ENCODE peak calls at places on chromosomes 7 and 10, in seven cellular contexts. Q, J, Z, B, X, H and Y are unnamed samples.

GRCh38 chr7:106999023-106999422 is 45.5 kb upstream of the PRKAR2B start:
- DNase-seq in Z (no peak), Q (no peak), H (no peak), J (no peak), X (peak), B (no peak), Y (peak)

GRCh38 chr7:23106491-23106800 is 861 bp downstream of the KLHL7 start:
- DNase-seq in Q (peak), J (no peak), B (no peak), X (no peak), H (no peak), Z (no peak), Y (no peak)

GRCh38 chr10:78892383-78893191 is 176.2 kb upstream of the ZMIZ1 start:
- DNase-seq in Z (peak), J (no peak), B (no peak), H (no peak), X (peak), Q (peak), Y (no peak)

GRCh38 chr7:2913760-2914387 is 69.8 kb upstream of the GNA12 start:
- DNase-seq in H (no peak), B (no peak), J (no peak), Q (no peak), Z (no peak), X (no peak), Y (no peak)

GRCh38 chr7:30146127-30146612 is 11.4 kb downstream of the MTURN start:
- DNase-seq in J (no peak), B (no peak), Q (no peak), X (peak), H (no peak), Z (peak), Y (no peak)

GRCh38 chr10:97974526-97975525 is 55.6 kb downstream of the CRTAC1 start:
- DNase-seq in B (peak), X (no peak), Q (peak), J (no peak), Z (peak), H (no peak), Y (no peak)

GRCh38 chr7:28349637-28350036 is 62.7 kb upstream of the CREB5 start:
- DNase-seq in Q (no peak), H (no peak), Z (no peak), X (no peak), B (no peak), J (no peak), Y (peak)

GRCh38 chr7:6510476-6511133 is 40.7 kb downstream of the GRID2IP start:
- DNase-seq in J (no peak), H (no peak), X (no peak), B (no peak), Q (no peak), Z (no peak), Y (no peak)

GRCh38 chr10:23432161-23432560 is 6.7 kb upstream of the OTUD1 start:
- DNase-seq in Q (no peak), B (no peak), J (no peak), H (no peak), X (no peak), Z (no peak), Y (no peak)

GRCh38 chr10:30383366-30383765 is 34.3 kb upstream of the MTPAP start:
- DNase-seq in J (no peak), B (no peak), Q (no peak), X (no peak), H (no peak), Z (no peak), Y (peak)

GRCh38 chr7:40382145-40382544 is 247.3 kb downstream of the SUGCT start:
- DNase-seq in Z (no peak), J (no peak), X (no peak), Q (no peak), H (no peak), B (no peak), Y (no peak)

GRCh38 chr7:81676813-81677212 is 93.0 kb downstream of the HGF start:
- DNase-seq in B (no peak), X (peak), Q (no peak), J (no peak), Z (no peak), H (no peak), Y (peak)

GRCh38 chr7:151699920-151700319 is 177.0 kb downstream of the PRKAG2 start:
- DNase-seq in J (no peak), Z (no peak), B (no peak), Q (no peak), H (no peak), X (peak), Y (peak)

GRCh38 chr10:69237528-69238159 is 17.5 kb downstream of the HKDC1 start:
- DNase-seq in H (peak), J (peak), B (peak), X (peak), Q (peak), Z (peak), Y (peak)

GRCh38 chr10:122245136-122245535 is 26.0 kb upstream of the BTBD16 start:
- DNase-seq in Q (no peak), Z (no peak), X (no peak), H (no peak), J (no peak), B (no peak), Y (no peak)

GRCh38 chr10:114648368-114648767 is 9.7 kb downstream of the ABLIM1 start:
- DNase-seq in B (no peak), H (peak), X (peak), J (no peak), Q (no peak), Z (peak), Y (peak)

GRCh38 chr10:125815764-125816163 is 7.3 kb downstream of the UROS start:
- DNase-seq in B (no peak), Q (no peak), H (no peak), J (no peak), X (no peak), Z (no peak), Y (no peak)

GRCh38 chr10:125820705-125821104 is 2.4 kb downstream of the UROS start:
- DNase-seq in Q (no peak), H (no peak), B (no peak), X (no peak), Z (no peak), J (no peak), Y (no peak)

GRCh38 chr10:125812128-125812527 is 10.9 kb downstream of the UROS start:
- DNase-seq in J (no peak), Q (no peak), Z (no peak), B (no peak), X (no peak), H (no peak), Y (peak)

GRCh38 chr10:125817318-125817946 is 5.6 kb downstream of the UROS start:
- DNase-seq in Z (no peak), Q (no peak), H (no peak), X (no peak), J (no peak), B (no peak), Y (no peak)

DNA sequence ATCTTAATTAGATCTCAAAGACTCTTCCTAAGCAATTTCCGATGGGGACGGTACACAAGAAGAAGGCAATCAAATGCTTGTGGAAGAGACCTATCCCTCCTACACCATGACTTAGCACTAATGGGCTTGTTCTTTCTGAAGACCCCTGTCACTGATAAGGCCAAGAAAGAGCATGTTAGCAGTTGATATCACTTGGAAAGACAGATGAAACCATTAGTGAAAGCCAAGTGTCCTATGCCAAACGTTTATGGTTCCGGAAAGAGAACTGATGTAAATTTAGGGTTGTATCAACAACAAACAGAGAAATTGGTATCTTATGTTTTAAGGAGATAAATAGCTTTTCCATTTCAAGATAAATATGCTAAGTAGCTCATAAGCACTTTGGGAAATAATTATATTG is 6.5 kb downstream of the UROS start:
- DNase-seq in Q (no peak), B (no peak), X (no peak), J (no peak), H (no peak), Z (no peak), Y (no peak)
- H2BK120ac ChIP-seq in Q (no peak), B (no peak), X (no peak), J (no peak), H (no peak), Z (no peak), Y (no peak)

GRCh38 chr7:38147005-38147404 is 31.0 kb upstream of the STARD3NL start:
- DNase-seq in Z (peak), H (peak), X (peak), J (no peak), Q (no peak), B (no peak), Y (no peak)
- H2BK120ac ChIP-seq in Z (no peak), H (no peak), X (no peak), J (no peak), Q (no peak), B (no peak), Y (no peak)

DNA sequence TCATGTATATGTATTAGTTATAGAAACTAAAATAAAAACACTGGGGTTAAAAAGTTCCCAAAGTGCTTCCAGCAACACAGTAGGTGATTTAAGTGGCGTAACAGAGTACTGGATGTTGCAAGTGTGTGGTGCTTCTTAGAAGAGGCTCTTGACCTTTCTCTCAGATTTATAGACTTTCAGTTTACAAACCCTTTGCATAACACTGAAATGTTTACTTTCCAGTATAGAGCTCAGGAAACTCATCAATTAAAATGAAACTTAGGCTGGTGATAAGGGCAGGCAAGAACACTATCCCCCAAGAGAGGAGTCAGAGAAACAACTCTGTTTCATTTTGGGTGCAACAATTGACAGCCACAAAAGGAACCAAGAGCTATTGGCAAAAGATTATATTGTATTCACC is 27.5 kb upstream of the SMC3 start:
- DNase-seq in Q (no peak), B (no peak), X (peak), Z (no peak), J (no peak), H (no peak), Y (no peak)
- H2BK120ac ChIP-seq in Q (no peak), B (no peak), X (no peak), Z (no peak), J (no peak), H (no peak), Y (no peak)

GRCh38 chr7:54915870-54916598 is 102.8 kb upstream of the EGFR start:
- DNase-seq in Q (no peak), X (no peak), B (no peak), J (no peak), Z (no peak), H (no peak), Y (no peak)
- H2BK120ac ChIP-seq in Q (no peak), X (no peak), B (no peak), J (no peak), Z (no peak), H (no peak), Y (no peak)

GRCh38 chr7:8629504-8629903 is 196.1 kb downstream of the NXPH1 start:
- DNase-seq in Q (no peak), Z (no peak), J (no peak), H (no peak), X (no peak), B (no peak), Y (no peak)
- H2BK120ac ChIP-seq in Q (no peak), Z (no peak), J (no peak), H (no peak), X (no peak), B (no peak), Y (no peak)